ENCODE peak calls at places on chromosomes 13 and 19, in five cellular contexts. Z is right atrium auricular region, T is PC-9, H is left ventricle myocardium inferior, W is ovary. V is an unnamed sample.

GRCh38 chr13:74573654-74574053 is 439.4 kb upstream of the KLF12 start:
- DNase-seq in H (peak; percentile 14), Z (no peak), T (no peak), W (no peak), V (no peak)

GRCh38 chr19:16627194-16627927 is 643 bp downstream of the MED26 start:
- DNase-seq in W (peak; percentile 19), T (no peak), Z (no peak), H (no peak), V (no peak)

GRCh38 chr13:51717786-51718398 is 86.1 kb downstream of the DHRS12 start:
- DNase-seq in T (no peak), H (no peak), Z (no peak), W (no peak), V (no peak)

GRCh38 chr19:33310606-33311325 is 8.4 kb upstream of the CEBPA start:
- DNase-seq in Z (no peak), H (no peak), W (no peak), T (no peak), V (no peak)

GRCh38 chr19:4851551-4852290 is 15.7 kb downstream of the PLIN3 start:
- DNase-seq in Z (peak; percentile 66), T (no peak), H (peak; percentile 74), W (peak; percentile 61), V (peak; percentile 64)

GRCh38 chr13:111031531-111031961 is 83.6 kb upstream of the ARHGEF7 start:
- DNase-seq in W (no peak), Z (no peak), H (no peak), T (no peak), V (no peak)

GRCh38 chr13:72180253-72180952 is 313.4 kb upstream of the DACH1 start:
- DNase-seq in T (peak; percentile 74), Z (no peak), W (no peak), H (no peak), V (no peak)

GRCh38 chr19:1523412-1524205 is at the start of gene PLK5:
- DNase-seq in Z (no peak), W (no peak), T (no peak), H (no peak), V (no peak)

GRCh38 chr13:108572782-108573211 is 56.6 kb upstream of the MYO16 start:
- DNase-seq in T (no peak), H (no peak), Z (no peak), W (no peak), V (no peak)

GRCh38 chr19:10603084-10603872 is 16.2 kb upstream of the AP1M2 start:
- DNase-seq in Z (peak; percentile 63), T (peak; percentile 62), W (no peak), H (peak; percentile 39), V (peak; percentile 65)

GRCh38 chr19:4389511-4390016 is 10.8 kb downstream of the SH3GL1 start:
- DNase-seq in W (no peak), T (no peak), H (no peak), Z (no peak), V (no peak)

GRCh38 chr13:37202264-37202663 is 96.8 kb upstream of the CSNK1A1L start:
- DNase-seq in T (no peak), Z (no peak), H (no peak), W (no peak), V (no peak)

GRCh38 chr13:37198629-37199028 is 93.2 kb upstream of the CSNK1A1L start:
- DNase-seq in Z (no peak), H (no peak), T (no peak), W (no peak), V (no peak)

GRCh38 chr13:37201081-37201480 is 95.6 kb upstream of the CSNK1A1L start:
- DNase-seq in T (no peak), H (no peak), Z (no peak), W (no peak), V (no peak)
- H3K27ac ChIP-seq in T (no peak overlapping the region), H (no peak overlapping the region), Z (no peak overlapping the region), W (no peak overlapping the region), V (no peak overlapping the region)

GRCh38 chr13:102198418-102199322 is 203.2 kb downstream of the FGF14 start:
- DNase-seq in H (no peak), Z (no peak), T (no peak), W (no peak), V (no peak)

GRCh38 chr13:102195566-102196462 is 206.0 kb downstream of the FGF14 start:
- DNase-seq in H (no peak), T (no peak), W (no peak), Z (no peak), V (no peak)

GRCh38 chr13:102191951-102192461 is 209.8 kb downstream of the FGF14 start:
- DNase-seq in W (no peak), T (no peak), H (no peak), Z (no peak), V (no peak)

DNA sequence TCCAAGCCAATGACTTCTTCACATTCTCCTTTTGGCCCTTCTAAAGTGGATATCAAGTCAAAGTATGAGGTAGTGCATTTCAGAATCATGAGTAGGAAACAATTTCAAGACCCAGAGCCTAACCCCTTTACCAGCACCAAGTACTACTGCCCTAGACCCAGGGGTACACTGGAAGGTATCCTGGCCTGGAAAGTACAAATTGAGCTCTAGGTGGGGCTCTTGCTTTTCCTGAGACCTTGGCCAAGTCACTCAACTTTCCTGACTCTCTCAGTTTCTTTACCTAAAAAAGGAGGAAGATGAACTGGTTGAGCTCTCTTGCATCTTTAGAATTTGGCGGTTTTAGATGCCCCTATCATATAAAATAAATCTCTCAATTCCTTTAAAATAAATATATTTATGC is 204.7 kb downstream of the FGF14 start:
- DNase-seq in H (no peak), T (no peak), W (no peak), Z (no peak), V (no peak)
- TF ChIP-seq CTCF in H (peak; percentile 52), T (peak; percentile 32), W (no peak), Z (no peak), V (no peak)

GRCh38 chr13:31878495-31878894 is 139.2 kb downstream of the RXFP2 start:
- DNase-seq in W (no peak), H (no peak), Z (no peak), T (no peak), V (no peak)

GRCh38 chr13:31878955-31879354 is 139.6 kb downstream of the RXFP2 start:
- DNase-seq in W (no peak), H (no peak), T (no peak), Z (no peak), V (no peak)

GRCh38 chr13:31880849-31881494 is 141.6 kb downstream of the RXFP2 start:
- DNase-seq in T (no peak), Z (no peak), W (no peak), H (no peak), V (no peak)

GRCh38 chr13:31882794-31883193 is 143.5 kb downstream of the RXFP2 start:
- DNase-seq in T (no peak), H (no peak), Z (no peak), W (no peak), V (no peak)

DNA sequence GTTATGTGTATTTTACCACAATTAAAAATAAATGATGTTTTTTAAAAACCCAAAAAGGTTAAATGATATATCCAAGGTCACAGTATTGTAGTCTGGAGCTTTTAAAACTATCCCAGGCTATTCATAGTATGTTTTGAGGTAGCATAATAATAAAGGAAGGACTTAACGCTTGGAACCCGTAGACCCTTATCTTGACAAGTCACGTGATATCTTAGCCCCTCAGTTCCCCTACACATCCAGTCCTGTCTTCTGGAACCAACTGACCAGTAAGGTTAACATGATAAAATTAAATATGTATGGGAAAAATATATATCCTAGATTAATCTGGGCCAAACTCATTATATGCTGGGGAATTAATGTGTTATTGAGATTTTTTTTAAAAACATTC is 142.2 kb downstream of the RXFP2 start:
- DNase-seq in W (no peak), Z (no peak), T (no peak), H (no peak), V (no peak)
- H3K27ac ChIP-seq in W (no peak overlapping the region), Z (no peak overlapping the region), T (no peak overlapping the region), H (peak overlapping the region; percentile 78), V (no peak overlapping the region)

GRCh38 chr13:80957019-80957650 is 616.2 kb upstream of the SPRY2 start:
- DNase-seq in T (no peak), H (no peak), W (no peak), Z (no peak), V (no peak)

GRCh38 chr13:80965097-80965496 is 624.2 kb upstream of the SPRY2 start:
- DNase-seq in Z (no peak), H (no peak), T (no peak), W (no peak), V (no peak)

GRCh38 chr13:80962173-80962572 is 621.2 kb upstream of the SPRY2 start:
- DNase-seq in W (no peak), H (no peak), Z (no peak), T (no peak), V (no peak)

DNA sequence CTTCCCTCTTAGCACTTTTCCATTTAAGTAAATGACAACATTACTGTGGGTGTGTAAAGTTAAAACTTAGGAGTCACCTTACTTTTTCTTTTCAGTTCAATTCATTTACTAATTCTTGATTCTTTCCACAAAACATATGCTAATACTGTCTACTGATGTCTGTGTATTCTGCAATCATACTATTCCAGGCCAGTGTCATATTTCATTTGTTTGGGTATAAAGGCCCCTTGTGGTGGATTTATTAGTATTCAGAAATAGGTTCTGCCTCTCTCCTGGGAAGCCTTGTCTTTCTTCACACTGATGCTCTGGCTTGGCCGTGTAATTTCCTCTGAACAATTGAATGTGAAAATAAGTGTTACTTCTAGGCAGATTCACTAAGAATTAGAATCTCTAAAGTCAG is 621.9 kb upstream of the SPRY2 start:
- DNase-seq in W (no peak), T (no peak), Z (no peak), H (no peak), V (no peak)
- TF ChIP-seq CTCF in W (no peak), T (no peak), Z (no peak), H (no peak), V (no peak)

GRCh38 chr13:49370390-49370789 is 73.5 kb downstream of the CAB39L start:
- DNase-seq in W (no peak), Z (no peak), T (no peak), H (no peak), V (no peak)

GRCh38 chr13:49374585-49375290 is 69.1 kb downstream of the CAB39L start:
- DNase-seq in W (no peak), T (peak; percentile 92), Z (no peak), H (no peak), V (no peak)

GRCh38 chr13:49371943-49372636 is 71.8 kb downstream of the CAB39L start:
- DNase-seq in Z (no peak), H (no peak), W (no peak), T (peak; percentile 91), V (no peak)

GRCh38 chr13:49376121-49376520 is 67.7 kb downstream of the CAB39L start:
- DNase-seq in T (no peak), Z (no peak), H (no peak), W (no peak), V (no peak)

GRCh38 chr13:49373699-49374098 is 70.2 kb downstream of the CAB39L start:
- DNase-seq in W (no peak), Z (no peak), H (no peak), T (no peak), V (no peak)
- H3K27ac ChIP-seq in W (peak overlapping the region; percentile 22), Z (no peak overlapping the region), H (no peak overlapping the region), T (no peak overlapping the region), V (no peak overlapping the region)

V was measured in CD4-positive, alpha-beta T cell.